ENCODE peak calls at places on chromosomes 7 and 10, in four cellular contexts. F is Karpas-422, L is neuronal stem cell, X is colonic mucosa. D is an unnamed sample.

GRCh38 chr7:105654994-105655900 is 74.0 kb upstream of the EFCAB10 start:
- DNase-seq in F (peak), L (no peak), X (no peak), D (peak)

GRCh38 chr10:34507217-34507616 is 307.9 kb downstream of the PARD3 start:
- DNase-seq in L (peak), F (no peak), X (no peak), D (no peak)

GRCh38 chr10:98055875-98056516 is 25.6 kb upstream of the CRTAC1 start:
- DNase-seq in X (no peak), L (peak), F (peak), D (peak)

GRCh38 chr7:121398246-121398645 is 2.1 kb upstream of the FAM3C start:
- DNase-seq in X (no peak), L (no peak), F (no peak), D (no peak)

GRCh38 chr7:25567430-25567829 is 339.1 kb upstream of the NPVF start:
- DNase-seq in L (no peak), F (no peak), X (no peak), D (no peak)

GRCh38 chr10:5582736-5583135 is 58.0 kb downstream of the CALML3 start:
- DNase-seq in X (no peak), F (peak), L (no peak), D (no peak)

GRCh38 chr10:110865804-110866482 is 5.8 kb upstream of the PDCD4 start:
- DNase-seq in L (no peak), F (peak), X (no peak), D (peak)

GRCh38 chr10:11687357-11687771 is 54.8 kb upstream of the ECHDC3 start:
- DNase-seq in X (no peak), F (no peak), L (no peak), D (no peak)

GRCh38 chr7:269721-270120 is 20.2 kb upstream of the FOXL3 start:
- DNase-seq in L (no peak), F (no peak), X (no peak), D (no peak)

GRCh38 chr7:128322040-128322643 is 21.6 kb downstream of the RBM28 start:
- DNase-seq in X (no peak), F (peak), L (no peak), D (peak)

GRCh38 chr7:82534687-82535086 is 91.1 kb upstream of the CACNA2D1 start:
- DNase-seq in L (no peak), F (no peak), X (no peak), D (peak)

DNA sequence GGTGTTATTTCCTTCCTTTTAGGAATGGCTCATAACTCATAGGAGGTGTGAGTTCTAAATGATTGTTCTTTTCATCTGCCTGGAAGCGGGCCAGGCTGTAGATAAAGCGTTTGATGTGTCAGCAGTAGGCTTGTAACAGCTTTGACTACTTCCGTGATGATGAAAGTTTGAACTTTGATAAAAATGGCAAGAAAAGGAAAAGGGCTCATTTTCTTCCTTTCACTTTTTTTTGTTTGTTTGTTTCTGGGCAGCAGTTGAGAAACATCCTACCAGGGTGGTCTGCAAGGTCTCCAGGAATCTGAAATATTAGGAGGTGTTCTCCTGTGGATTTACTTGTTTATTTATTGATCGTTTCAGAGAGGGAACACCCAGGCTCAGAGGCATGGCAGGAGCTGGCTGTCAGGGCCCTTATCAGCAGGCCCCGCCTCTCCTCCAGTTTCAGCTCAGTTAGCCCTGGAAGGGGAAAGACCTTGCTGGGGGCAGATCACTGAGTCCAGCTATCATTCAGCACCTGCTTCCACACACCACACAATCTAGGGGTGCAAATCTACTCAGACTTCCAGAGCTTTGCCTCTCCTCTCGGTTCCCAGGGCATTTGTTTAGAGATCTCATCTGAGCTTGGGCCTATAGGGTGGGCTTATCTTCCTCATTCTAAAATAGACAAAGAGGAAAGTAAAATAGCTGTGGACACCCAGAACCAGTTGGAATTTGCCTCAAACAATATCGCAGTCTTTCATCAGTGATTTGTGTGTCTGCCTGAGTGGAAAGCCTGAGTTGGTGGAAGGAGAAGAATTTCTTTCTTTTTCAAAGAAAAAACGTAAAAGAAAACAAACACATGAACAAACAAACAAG is 131.0 kb downstream of the BMPER start:
- DNase-seq in F (no peak), L (no peak), X (peak), D (no peak)
- H3K9ac ChIP-seq in F (no peak), L (no peak), X (peak), D (no peak)

GRCh38 chr7:74206589-74207120 is 3.2 kb upstream of the LAT2 start:
- DNase-seq in L (peak), F (peak), X (peak), D (peak)
- H3K9ac ChIP-seq in L (peak), F (no peak), X (peak), D (peak)

GRCh38 chr10:124741922-124742417 is 2.2 kb downstream of the FAM53B start:
- DNase-seq in L (no peak), X (no peak), F (peak), D (no peak)
- H3K9ac ChIP-seq in L (no peak), X (peak), F (peak), D (peak)

DNA sequence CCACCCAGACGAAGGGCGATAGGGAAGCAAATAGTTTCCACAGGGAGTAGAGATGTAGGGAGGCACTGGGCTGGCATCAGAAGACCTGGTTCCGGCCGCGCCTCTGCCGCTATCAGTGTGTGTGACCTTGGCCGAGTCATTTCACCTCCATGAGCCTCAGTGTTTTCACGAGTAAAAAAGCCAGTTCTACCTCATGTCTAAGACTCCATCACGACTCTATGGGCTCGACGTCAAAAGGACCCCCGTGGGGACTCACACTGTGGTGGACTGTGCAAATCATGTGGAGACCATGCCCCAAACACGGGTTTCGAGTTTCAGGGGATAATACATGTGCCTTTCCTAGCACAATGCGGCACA is 600 bp upstream of the RAB11FIP2 start:
- DNase-seq in X (peak), L (no peak), F (no peak), D (no peak)
- H3K9ac ChIP-seq in X (peak), L (no peak), F (peak), D (peak)

GRCh38 chr7:80916770-80917681 is 1.8 kb downstream of the SEMA3C start:
- DNase-seq in L (no peak), F (no peak), X (no peak), D (peak)
- H3K9ac ChIP-seq in L (no peak), F (no peak), X (no peak), D (peak)

GRCh38 chr10:50932113-50932512 is 46.7 kb upstream of the A1CF start:
- DNase-seq in L (no peak), X (no peak), F (no peak), D (no peak)

GRCh38 chr10:50941629-50942028 is 56.2 kb upstream of the A1CF start:
- DNase-seq in X (no peak), L (no peak), F (no peak), D (no peak)

GRCh38 chr10:50937230-50937907 is 51.9 kb upstream of the A1CF start:
- DNase-seq in L (no peak), X (peak), F (no peak), D (peak)

DNA sequence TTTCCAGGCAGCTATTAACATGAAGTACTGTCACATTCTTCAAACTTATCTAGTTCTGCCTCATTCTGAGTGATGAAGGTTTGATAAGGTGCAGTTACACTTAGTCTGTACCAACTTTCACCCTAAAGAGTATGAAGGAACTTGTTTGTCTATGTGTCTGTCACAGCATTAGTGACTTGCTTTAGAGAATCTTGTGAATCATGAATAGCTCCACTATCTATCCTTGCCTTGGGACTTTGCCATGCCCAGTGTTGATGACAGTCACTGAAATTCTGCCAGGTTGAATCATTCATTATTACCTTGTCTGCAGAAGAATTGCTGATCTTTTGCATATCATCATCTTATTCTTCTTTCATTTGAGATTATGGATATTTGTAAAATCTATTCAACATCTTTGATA is 50.9 kb upstream of the A1CF start:
- DNase-seq in X (no peak), L (no peak), F (no peak), D (no peak)
- H3K9ac ChIP-seq in X (no peak), L (no peak), F (no peak), D (no peak)

GRCh38 chr7:44977956-44978355 is 859 bp downstream of the MYO1G start:
- DNase-seq in F (peak), X (no peak), L (no peak), D (no peak)

GRCh38 chr7:44977304-44977858 is 1.4 kb downstream of the MYO1G start:
- DNase-seq in L (no peak), X (no peak), F (peak), D (no peak)

GRCh38 chr7:44979481-44980392 is 922 bp upstream of the MYO1G start:
- DNase-seq in F (peak), X (no peak), L (no peak), D (no peak)

GRCh38 chr7:44980393-44981034 is 1.7 kb upstream of the MYO1G start:
- DNase-seq in L (no peak), X (no peak), F (peak), D (no peak)

GRCh38 chr7:44978511-44979366 is at the start of gene MYO1G:
- DNase-seq in F (peak), L (no peak), X (peak), D (no peak)
- H3K9ac ChIP-seq in F (peak), L (peak), X (peak), D (no peak)

GRCh38 chr7:116443646-116444045 is 55.9 kb upstream of the CAV2 start:
- DNase-seq in F (no peak), X (no peak), L (no peak), D (no peak)
- H3K9ac ChIP-seq in F (no peak), X (no peak), L (no peak), D (peak)